ENCODE peak calls at places on chromosomes 5 and 9, in eight cellular contexts. One of them, this sample, is unnamed.

GRCh38 chr9:129483467-129484324 is 137.2 kb downstream of the C9orf50 start:
- DNase-seq in HuH-7: peak; percentile 85
- DNase-seq in left lung: peak; percentile 90
- DNase-seq in T-helper 2 cell: no peak
- DNase-seq in astrocyte of the spinal cord: peak; percentile 93
- DNase-seq in GM23248: peak; percentile 98
- DNase-seq in neural crest cell: no peak
- DNase-seq in activated naive CD4-positive, alpha-beta T cell treated with anti-CD3 and anti-CD28 coated beads, Interleukin-2, amount 50 U/mL, for 72 hours: peak; percentile 21
- DNase-seq in this sample: peak; percentile 92

GRCh38 chr5:35922468-35922867 is 16.0 kb downstream of the CAPSL start:
- DNase-seq in HuH-7: no peak
- DNase-seq in left lung: no peak
- DNase-seq in T-helper 2 cell: no peak
- DNase-seq in astrocyte of the spinal cord: no peak
- DNase-seq in GM23248: no peak
- DNase-seq in neural crest cell: no peak
- DNase-seq in activated naive CD4-positive, alpha-beta T cell treated with anti-CD3 and anti-CD28 coated beads, Interleukin-2, amount 50 U/mL, for 72 hours: no peak
- DNase-seq in this sample: no peak

GRCh38 chr9:130328349-130328801 is 62.8 kb downstream of the HMCN2 start:
- DNase-seq in HuH-7: peak; percentile 74
- DNase-seq in left lung: no peak
- DNase-seq in T-helper 2 cell: no peak
- DNase-seq in astrocyte of the spinal cord: no peak
- DNase-seq in GM23248: peak; percentile 65
- DNase-seq in neural crest cell: no peak
- DNase-seq in activated naive CD4-positive, alpha-beta T cell treated with anti-CD3 and anti-CD28 coated beads, Interleukin-2, amount 50 U/mL, for 72 hours: no peak
- DNase-seq in this sample: no peak

GRCh38 chr5:77645158-77645994 is 6.9 kb upstream of the OTP start:
- DNase-seq in HuH-7: peak; percentile 82
- DNase-seq in left lung: no peak
- DNase-seq in T-helper 2 cell: no peak
- DNase-seq in astrocyte of the spinal cord: no peak
- DNase-seq in GM23248: peak; percentile 52
- DNase-seq in neural crest cell: no peak
- DNase-seq in activated naive CD4-positive, alpha-beta T cell treated with anti-CD3 and anti-CD28 coated beads, Interleukin-2, amount 50 U/mL, for 72 hours: peak; percentile 66
- DNase-seq in this sample: peak; percentile 48

GRCh38 chr9:13186774-13187173 is 92.7 kb downstream of the MPDZ start:
- DNase-seq in HuH-7: no peak
- DNase-seq in left lung: no peak
- DNase-seq in T-helper 2 cell: no peak
- DNase-seq in astrocyte of the spinal cord: no peak
- DNase-seq in GM23248: no peak
- DNase-seq in neural crest cell: no peak
- DNase-seq in activated naive CD4-positive, alpha-beta T cell treated with anti-CD3 and anti-CD28 coated beads, Interleukin-2, amount 50 U/mL, for 72 hours: no peak
- DNase-seq in this sample: no peak

GRCh38 chr9:127897194-127897692 is 2.2 kb downstream of the ST6GALNAC6 start:
- DNase-seq in HuH-7: peak; percentile 96
- DNase-seq in left lung: peak; percentile 81
- DNase-seq in T-helper 2 cell: no peak
- DNase-seq in astrocyte of the spinal cord: peak; percentile 68
- DNase-seq in GM23248: peak; percentile 86
- DNase-seq in neural crest cell: peak; percentile 66
- DNase-seq in activated naive CD4-positive, alpha-beta T cell treated with anti-CD3 and anti-CD28 coated beads, Interleukin-2, amount 50 U/mL, for 72 hours: no peak
- DNase-seq in this sample: peak; percentile 90

GRCh38 chr9:34490760-34491159 is 32.0 kb downstream of the ENHO start:
- DNase-seq in HuH-7: no peak
- DNase-seq in left lung: no peak
- DNase-seq in T-helper 2 cell: no peak
- DNase-seq in astrocyte of the spinal cord: no peak
- DNase-seq in GM23248: no peak
- DNase-seq in neural crest cell: no peak
- DNase-seq in activated naive CD4-positive, alpha-beta T cell treated with anti-CD3 and anti-CD28 coated beads, Interleukin-2, amount 50 U/mL, for 72 hours: no peak
- DNase-seq in this sample: no peak

GRCh38 chr9:97710356-97711222 is 13.4 kb upstream of the XPA start:
- DNase-seq in HuH-7: peak; percentile 72
- DNase-seq in left lung: no peak
- DNase-seq in T-helper 2 cell: peak; percentile 38
- DNase-seq in astrocyte of the spinal cord: peak; percentile 70
- DNase-seq in GM23248: peak; percentile 85
- DNase-seq in neural crest cell: peak; percentile 27
- DNase-seq in activated naive CD4-positive, alpha-beta T cell treated with anti-CD3 and anti-CD28 coated beads, Interleukin-2, amount 50 U/mL, for 72 hours: peak; percentile 56
- DNase-seq in this sample: no peak

GRCh38 chr9:81575976-81576375 is 113.4 kb downstream of the TLE1 start:
- DNase-seq in HuH-7: no peak
- DNase-seq in left lung: no peak
- DNase-seq in T-helper 2 cell: no peak
- DNase-seq in astrocyte of the spinal cord: peak; percentile 47
- DNase-seq in GM23248: peak; percentile 34
- DNase-seq in neural crest cell: no peak
- DNase-seq in activated naive CD4-positive, alpha-beta T cell treated with anti-CD3 and anti-CD28 coated beads, Interleukin-2, amount 50 U/mL, for 72 hours: no peak
- DNase-seq in this sample: no peak

GRCh38 chr9:93814561-93814960 is 140.6 kb downstream of the BARX1 start:
- DNase-seq in HuH-7: no peak
- DNase-seq in left lung: no peak
- DNase-seq in T-helper 2 cell: no peak
- DNase-seq in astrocyte of the spinal cord: no peak
- DNase-seq in GM23248: no peak
- DNase-seq in neural crest cell: no peak
- DNase-seq in activated naive CD4-positive, alpha-beta T cell treated with anti-CD3 and anti-CD28 coated beads, Interleukin-2, amount 50 U/mL, for 72 hours: no peak
- DNase-seq in this sample: no peak

GRCh38 chr9:76292246-76292645 is 102.0 kb downstream of the RFK start:
- DNase-seq in HuH-7: no peak
- DNase-seq in left lung: no peak
- DNase-seq in T-helper 2 cell: no peak
- DNase-seq in astrocyte of the spinal cord: no peak
- DNase-seq in GM23248: peak; percentile 37
- DNase-seq in neural crest cell: no peak
- DNase-seq in activated naive CD4-positive, alpha-beta T cell treated with anti-CD3 and anti-CD28 coated beads, Interleukin-2, amount 50 U/mL, for 72 hours: no peak
- DNase-seq in this sample: no peak

GRCh38 chr5:79694652-79695051 is 5.0 kb downstream of the CMYA5 start:
- DNase-seq in HuH-7: no peak
- DNase-seq in left lung: no peak
- DNase-seq in T-helper 2 cell: no peak
- DNase-seq in astrocyte of the spinal cord: no peak
- DNase-seq in GM23248: no peak
- DNase-seq in neural crest cell: no peak
- DNase-seq in activated naive CD4-positive, alpha-beta T cell treated with anti-CD3 and anti-CD28 coated beads, Interleukin-2, amount 50 U/mL, for 72 hours: no peak
- DNase-seq in this sample: no peak